ENCODE peak calls at places on chromosomes 7 and 10, in four cellular contexts. S, A, J and G are unnamed samples.

GRCh38 chr10:88138319-88138848 is 275.0 kb downstream of the PTEN start:
- DNase-seq in S (no peak), A (no peak), J (no peak), G (no peak)

GRCh38 chr7:134845461-134845860 is 66.0 kb downstream of the CALD1 start:
- DNase-seq in S (no peak), A (no peak), J (no peak), G (no peak)

GRCh38 chr7:93948106-93948505 is 26.6 kb downstream of the GNG11 start:
- DNase-seq in S (peak; percentile 47), A (peak; percentile 14), J (no peak), G (peak; percentile 40)

GRCh38 chr7:104272767-104273384 is 55.5 kb upstream of the LHFPL3 start:
- DNase-seq in S (peak; percentile 77), A (peak; percentile 38), J (no peak), G (peak; percentile 59)

GRCh38 chr7:156998988-156999610 is 11.4 kb downstream of the MNX1 start:
- DNase-seq in S (no peak), A (no peak), J (peak; percentile 26), G (no peak)

GRCh38 chr7:94012748-94013147 is 8.6 kb upstream of the BET1 start:
- DNase-seq in S (no peak), A (no peak), J (no peak), G (no peak)

GRCh38 chr7:114508096-114508495 is 93.5 kb downstream of the FOXP2 start:
- DNase-seq in S (peak; percentile 66), A (peak; percentile 21), J (no peak), G (no peak)

GRCh38 chr10:36840793-36841192 is 284.6 kb upstream of the ANKRD30A start:
- DNase-seq in S (no peak), A (no peak), J (no peak), G (no peak)

GRCh38 chr10:36277459-36277858 is 635.4 kb upstream of the FZD8 start:
- DNase-seq in S (no peak), A (no peak), J (no peak), G (no peak)

GRCh38 chr10:68284597-68284996 is 47.3 kb upstream of the HNRNPH3 start:
- DNase-seq in S (no peak), A (no peak), J (no peak), G (no peak)

GRCh38 chr10:49359349-49360231 is 36.3 kb downstream of the DRGX start:
- DNase-seq in S (peak; percentile 85), A (peak; percentile 52), J (no peak), G (no peak)

GRCh38 chr10:50541317-50541716 is 82.4 kb downstream of the SGMS1 start:
- DNase-seq in S (no peak), A (no peak), J (no peak), G (no peak)

GRCh38 chr10:93435621-93436385 is 46.3 kb downstream of the MYOF start:
- DNase-seq in S (peak; percentile 85), A (peak; percentile 61), J (no peak), G (no peak)

GRCh38 chr10:60031664-60032063 is 125.3 kb upstream of the CCDC6 start:
- DNase-seq in S (peak; percentile 17), A (no peak), J (no peak), G (no peak)

GRCh38 chr10:28382520-28383269 is 79.8 kb upstream of the MPP7 start:
- DNase-seq in S (peak; percentile 18), A (peak; percentile 33), J (no peak), G (peak; percentile 0)

GRCh38 chr10:126014309-126014708 is 117.9 kb downstream of the FANK1 start:
- DNase-seq in S (peak; percentile 88), A (peak; percentile 71), J (no peak), G (peak; percentile 33)

GRCh38 chr7:139523199-139523941 is at the start of gene CLEC2L:
- DNase-seq in S (peak; percentile 10), A (no peak), J (no peak), G (no peak)

GRCh38 chr10:89032141-89032814 is 41.7 kb downstream of the FAS start:
- DNase-seq in S (peak; percentile 87), A (peak; percentile 65), J (no peak), G (peak; percentile 53)

GRCh38 chr7:143906176-143906575 is 4.2 kb upstream of the TCAF1 start:
- DNase-seq in S (no peak), A (no peak), J (no peak), G (no peak)

GRCh38 chr10:123637326-123637880 is 28.8 kb upstream of the GPR26 start:
- DNase-seq in S (no peak), A (no peak), J (no peak), G (peak; percentile 95)

GRCh38 chr10:106540606-106541005 is 623.9 kb downstream of the SORCS1 start:
- DNase-seq in S (peak; percentile 78), A (peak; percentile 38), J (no peak), G (peak; percentile 13)

GRCh38 chr10:129927351-129928120 is 36.5 kb downstream of the EBF3 start:
- DNase-seq in S (no peak), A (no peak), J (no peak), G (no peak)

GRCh38 chr7:44059219-44060090 is 5.9 kb downstream of the PGAM2 start:
- DNase-seq in S (no peak), A (no peak), J (no peak), G (no peak)

GRCh38 chr10:34119456-34119855 is 695.6 kb downstream of the PARD3 start:
- DNase-seq in S (no peak), A (no peak), J (no peak), G (no peak)

GRCh38 chr10:34116780-34117179 is 698.3 kb downstream of the PARD3 start:
- DNase-seq in S (no peak), A (no peak), J (no peak), G (no peak)

GRCh38 chr10:34114914-34115313 is 700.2 kb downstream of the PARD3 start:
- DNase-seq in S (no peak), A (no peak), J (no peak), G (no peak)

GRCh38 chr10:34113504-34114225 is 701.4 kb downstream of the PARD3 start:
- DNase-seq in S (no peak), A (no peak), J (no peak), G (no peak)

DNA sequence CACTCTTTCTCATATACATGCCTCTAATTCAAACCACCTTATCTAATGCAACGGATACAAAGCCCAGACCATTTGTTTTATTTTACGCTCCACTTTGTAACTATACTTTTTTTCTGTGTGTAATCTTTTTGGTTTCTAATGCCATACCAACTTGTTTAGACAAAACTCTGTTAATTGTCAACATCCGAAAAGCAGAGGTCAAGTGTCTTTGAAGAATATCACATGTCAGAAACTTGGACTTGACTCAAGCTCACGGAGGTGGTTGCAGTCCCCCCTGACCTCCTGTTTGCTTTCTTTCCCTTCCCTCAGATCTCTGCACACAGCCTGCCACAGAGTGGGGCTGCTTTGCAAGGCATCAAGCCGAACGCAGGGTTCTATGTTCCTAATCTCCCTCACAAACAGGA is 698.9 kb downstream of the PARD3 start:
- DNase-seq in S (peak; percentile 77), A (no peak), J (no peak), G (no peak)
- TF ChIP-seq CTCF in S (peak; percentile 59), A (peak; percentile 21), J (no peak), G (no peak)

GRCh38 chr7:100873599-100874299 is 1.2 kb upstream of the SRRT start:
- DNase-seq in S (no peak), A (no peak), J (no peak), G (no peak)

GRCh38 chr7:100878013-100878412 is 3.1 kb downstream of the SRRT start:
- DNase-seq in S (no peak), A (no peak), J (no peak), G (no peak)

GRCh38 chr7:100874300-100874576 is 665 bp upstream of the SRRT start:
- DNase-seq in S (no peak), A (no peak), J (no peak), G (no peak)

GRCh38 chr7:100875356-100875751 is 451 bp downstream of the SRRT start:
- DNase-seq in S (no peak), A (no peak), J (no peak), G (no peak)

GRCh38 chr7:100874577-100875355 is at the start of gene SRRT:
- DNase-seq in S (peak; percentile 99), A (peak; percentile 97), J (peak; percentile 99), G (peak; percentile 96)
- TF ChIP-seq CTCF in S (peak; percentile 39), A (peak; percentile 41), J (no peak), G (peak; percentile 72)

GRCh38 chr7:100119075-100119700 is at the start of the genes CNPY4 and TAF6:
- DNase-seq in S (peak; percentile 98), A (peak; percentile 92), J (peak; percentile 96), G (peak; percentile 92)
- TF ChIP-seq CTCF in S (no peak), A (no peak), J (no peak), G (no peak)

GRCh38 chr7:1934017-1934416 is 263.9 kb downstream of the ELFN1 start:
- DNase-seq in S (no peak), A (no peak), J (no peak), G (no peak)
- TF ChIP-seq CTCF in S (no peak), A (no peak), J (no peak), G (no peak)

DNA sequence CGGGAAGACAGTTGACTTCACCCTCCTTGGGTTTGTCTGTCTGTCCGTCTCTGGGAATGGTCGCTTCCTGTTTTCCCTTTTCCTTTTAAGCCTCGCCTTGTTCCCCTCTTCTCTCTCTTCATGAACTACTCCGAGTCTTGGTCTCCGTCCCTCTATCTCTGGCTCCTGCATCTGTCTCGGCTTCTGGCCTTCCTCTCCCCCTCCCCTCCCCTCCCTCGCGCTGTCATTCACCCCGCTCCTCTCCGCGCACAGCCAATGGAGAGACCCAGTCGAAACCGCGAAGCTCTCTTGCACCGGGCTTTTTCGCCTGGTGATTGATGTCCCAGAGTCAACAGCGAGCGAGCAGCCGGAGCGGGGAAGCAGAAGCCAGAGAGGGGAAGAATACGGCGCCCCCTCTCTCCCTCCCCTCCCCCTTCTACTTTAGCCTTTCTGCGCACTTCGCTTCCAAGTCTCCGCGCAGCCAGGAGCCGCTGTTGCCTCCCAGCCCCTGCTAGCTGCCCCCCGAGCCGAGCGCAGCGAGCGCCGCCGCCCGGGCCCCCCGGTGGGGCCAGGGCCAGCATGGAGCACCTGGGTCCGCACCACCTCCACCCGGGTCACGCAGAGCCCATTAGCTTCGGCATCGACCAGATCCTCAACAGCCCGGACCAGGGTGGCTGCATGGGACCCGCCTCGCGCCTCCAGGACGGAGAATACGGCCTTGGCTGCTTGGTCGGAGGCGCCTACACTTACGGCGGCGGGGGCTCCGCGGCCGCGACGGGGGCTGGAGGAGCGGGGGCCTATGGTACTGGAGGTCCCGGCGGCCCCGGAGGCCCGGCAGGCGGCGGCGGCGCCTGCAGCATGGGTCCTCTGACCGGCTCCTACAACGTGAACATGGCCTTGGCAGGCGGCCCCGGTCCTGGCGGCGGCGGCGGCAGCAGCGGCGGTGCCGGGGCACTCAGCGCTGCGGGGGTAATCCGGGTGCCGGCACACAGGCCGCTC is at the start of gene TLX1:
- DNase-seq in S (no peak), A (no peak), J (peak; percentile 57), G (no peak)
- TF ChIP-seq CTCF in S (no peak), A (no peak), J (no peak), G (no peak)

DNA sequence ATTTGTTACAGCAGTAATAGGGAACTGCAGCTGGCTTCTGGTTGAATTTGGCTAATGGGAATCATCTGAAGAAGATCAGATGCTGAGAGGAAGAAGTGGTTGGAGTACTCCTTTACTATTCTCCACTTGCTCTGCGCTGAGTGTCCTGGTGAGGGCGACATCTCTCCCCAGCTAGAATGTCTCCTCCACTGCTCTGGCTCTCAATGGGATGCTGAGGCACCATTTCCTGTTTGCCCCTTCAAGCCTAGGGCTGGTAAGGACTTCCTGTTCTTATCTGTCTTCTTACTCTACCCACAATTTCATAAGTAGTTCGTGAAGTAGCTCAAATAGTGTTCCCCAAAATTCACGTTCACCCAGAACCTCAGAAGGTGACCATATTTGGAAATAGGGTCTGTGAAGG is 43.2 kb upstream of the TES start:
- DNase-seq in S (no peak), A (no peak), J (no peak), G (no peak)
- TF ChIP-seq CTCF in S (peak; percentile 33), A (peak; percentile 52), J (no peak), G (peak; percentile 40)